ENCODE peak calls at places on chromosomes 1 and 21, in five cellular contexts. One of them, this sample, is unnamed.

GRCh38 chr1:155124503-155125463 is 2.9 kb upstream of the EFNA1 start:
- DNase-seq in heart left ventricle: no peak
- DNase-seq in neuronal stem cell: no peak
- DNase-seq in lower lobe of right lung: peak; percentile 53
- DNase-seq in mammary epithelial cell: peak; percentile 85
- DNase-seq in this sample: no peak

GRCh38 chr1:75130312-75130677 is 3.9 kb upstream of the LHX8 start:
- DNase-seq in neuronal stem cell: peak; percentile 40
- DNase-seq in lower lobe of right lung: no peak
- DNase-seq in heart left ventricle: no peak
- DNase-seq in mammary epithelial cell: no peak
- DNase-seq in this sample: no peak

GRCh38 chr1:72892461-72892860 is 610.1 kb upstream of the NEGR1 start:
- DNase-seq in lower lobe of right lung: no peak
- DNase-seq in neuronal stem cell: no peak
- DNase-seq in mammary epithelial cell: peak; percentile 63
- DNase-seq in heart left ventricle: no peak
- DNase-seq in this sample: no peak

GRCh38 chr1:233908092-233908491 is 3.6 kb downstream of the SLC35F3 start:
- DNase-seq in lower lobe of right lung: no peak
- DNase-seq in mammary epithelial cell: no peak
- DNase-seq in neuronal stem cell: no peak
- DNase-seq in heart left ventricle: no peak
- DNase-seq in this sample: no peak

GRCh38 chr1:221099747-221100146 is 220.5 kb downstream of the HLX start:
- DNase-seq in heart left ventricle: no peak
- DNase-seq in mammary epithelial cell: no peak
- DNase-seq in lower lobe of right lung: no peak
- DNase-seq in neuronal stem cell: no peak
- DNase-seq in this sample: no peak

GRCh38 chr1:35660581-35661473 is 19.5 kb upstream of the PSMB2 start:
- DNase-seq in lower lobe of right lung: no peak
- DNase-seq in mammary epithelial cell: no peak
- DNase-seq in neuronal stem cell: peak; percentile 78
- DNase-seq in heart left ventricle: no peak
- DNase-seq in this sample: no peak

GRCh38 chr1:158176399-158176798 is 4.3 kb upstream of the CD1D start:
- DNase-seq in heart left ventricle: no peak
- DNase-seq in neuronal stem cell: no peak
- DNase-seq in mammary epithelial cell: no peak
- DNase-seq in lower lobe of right lung: no peak
- DNase-seq in this sample: no peak

GRCh38 chr1:18868801-18869424 is 9.5 kb upstream of the TAS1R2 start:
- DNase-seq in heart left ventricle: no peak
- DNase-seq in mammary epithelial cell: no peak
- DNase-seq in lower lobe of right lung: no peak
- DNase-seq in neuronal stem cell: no peak
- DNase-seq in this sample: no peak

GRCh38 chr1:159100589-159100988 is 24.0 kb upstream of the AIM2 start:
- DNase-seq in mammary epithelial cell: no peak
- DNase-seq in lower lobe of right lung: no peak
- DNase-seq in heart left ventricle: no peak
- DNase-seq in neuronal stem cell: no peak
- DNase-seq in this sample: no peak

GRCh38 chr1:15345711-15346355 is 63.9 kb upstream of the EFHD2 start:
- DNase-seq in heart left ventricle: peak; percentile 49
- DNase-seq in mammary epithelial cell: no peak
- DNase-seq in lower lobe of right lung: peak; percentile 86
- DNase-seq in neuronal stem cell: no peak
- DNase-seq in this sample: peak; percentile 71

GRCh38 chr1:93591291-93591832 is 90.3 kb downstream of the BCAR3 start:
- DNase-seq in mammary epithelial cell: no peak
- DNase-seq in heart left ventricle: no peak
- DNase-seq in neuronal stem cell: no peak
- DNase-seq in lower lobe of right lung: no peak
- DNase-seq in this sample: no peak

GRCh38 chr1:3917761-3918160 is 17.7 kb upstream of the C1orf174 start:
- DNase-seq in mammary epithelial cell: no peak
- DNase-seq in heart left ventricle: peak; percentile 9
- DNase-seq in neuronal stem cell: no peak
- DNase-seq in lower lobe of right lung: peak; percentile 24
- DNase-seq in this sample: no peak

GRCh38 chr1:247113733-247114271 is 9.6 kb upstream of the ZNF669 start:
- DNase-seq in mammary epithelial cell: no peak
- DNase-seq in neuronal stem cell: no peak
- DNase-seq in lower lobe of right lung: no peak
- DNase-seq in heart left ventricle: no peak
- DNase-seq in this sample: no peak

GRCh38 chr1:224859651-224860050 is 69.8 kb upstream of the DNAH14 start:
- DNase-seq in heart left ventricle: no peak
- DNase-seq in neuronal stem cell: no peak
- DNase-seq in lower lobe of right lung: no peak
- DNase-seq in mammary epithelial cell: peak; percentile 33
- DNase-seq in this sample: no peak

GRCh38 chr1:45960930-45961715 is 157.7 kb downstream of the MAST2 start:
- DNase-seq in neuronal stem cell: no peak
- DNase-seq in heart left ventricle: no peak
- DNase-seq in lower lobe of right lung: no peak
- DNase-seq in mammary epithelial cell: no peak
- DNase-seq in this sample: no peak

GRCh38 chr1:43376723-43377235 is 9.0 kb upstream of the ELOVL1 start:
- DNase-seq in lower lobe of right lung: no peak
- DNase-seq in mammary epithelial cell: no peak
- DNase-seq in heart left ventricle: no peak
- DNase-seq in neuronal stem cell: no peak
- DNase-seq in this sample: no peak

GRCh38 chr1:152811050-152811449 is 721 bp upstream of the LCE1B start:
- DNase-seq in neuronal stem cell: no peak
- DNase-seq in heart left ventricle: no peak
- DNase-seq in lower lobe of right lung: no peak
- DNase-seq in mammary epithelial cell: peak; percentile 79
- DNase-seq in this sample: no peak

GRCh38 chr1:24501371-24502167 is 1.1 kb upstream of the RCAN3 start:
- DNase-seq in lower lobe of right lung: peak; percentile 55
- DNase-seq in neuronal stem cell: no peak
- DNase-seq in heart left ventricle: no peak
- DNase-seq in mammary epithelial cell: peak; percentile 33
- DNase-seq in this sample: no peak

GRCh38 chr1:64898107-64898861 is 68.1 kb downstream of the JAK1 start:
- DNase-seq in heart left ventricle: peak; percentile 93
- DNase-seq in neuronal stem cell: no peak
- DNase-seq in lower lobe of right lung: peak; percentile 69
- DNase-seq in mammary epithelial cell: peak; percentile 91
- DNase-seq in this sample: no peak

GRCh38 chr1:170836146-170836545 is 99.2 kb upstream of the MROH9 start:
- DNase-seq in neuronal stem cell: no peak
- DNase-seq in mammary epithelial cell: no peak
- DNase-seq in heart left ventricle: no peak
- DNase-seq in lower lobe of right lung: no peak
- DNase-seq in this sample: no peak

GRCh38 chr1:212098340-212098739 is 62.8 kb downstream of the DTL start:
- DNase-seq in heart left ventricle: no peak
- DNase-seq in neuronal stem cell: no peak
- DNase-seq in lower lobe of right lung: no peak
- DNase-seq in mammary epithelial cell: no peak
- DNase-seq in this sample: no peak

GRCh38 chr1:152957561-152957960 is 10.6 kb downstream of the SPRR5 start:
- DNase-seq in heart left ventricle: no peak
- DNase-seq in mammary epithelial cell: no peak
- DNase-seq in neuronal stem cell: no peak
- DNase-seq in lower lobe of right lung: no peak
- DNase-seq in this sample: no peak

GRCh38 chr1:178536844-178537371 is 24.0 kb downstream of the TEX35 start:
- DNase-seq in neuronal stem cell: no peak
- DNase-seq in heart left ventricle: peak; percentile 87
- DNase-seq in lower lobe of right lung: no peak
- DNase-seq in mammary epithelial cell: peak; percentile 72
- DNase-seq in this sample: no peak

GRCh38 chr1:66563094-66563800 is 29.3 kb downstream of the SGIP1 start:
- DNase-seq in heart left ventricle: no peak
- DNase-seq in neuronal stem cell: no peak
- DNase-seq in mammary epithelial cell: peak; percentile 30
- DNase-seq in lower lobe of right lung: no peak
- DNase-seq in this sample: no peak

GRCh38 chr1:57966751-57967406 is 543.0 kb upstream of the DAB1 start:
- DNase-seq in mammary epithelial cell: peak; percentile 58
- DNase-seq in neuronal stem cell: peak; percentile 15
- DNase-seq in heart left ventricle: no peak
- DNase-seq in lower lobe of right lung: no peak
- DNase-seq in this sample: no peak

GRCh38 chr1:112904831-112905227 is 51.2 kb downstream of the SLC16A1 start:
- DNase-seq in lower lobe of right lung: peak; percentile 73
- DNase-seq in neuronal stem cell: no peak
- DNase-seq in mammary epithelial cell: peak; percentile 61
- DNase-seq in heart left ventricle: no peak
- DNase-seq in this sample: no peak

GRCh38 chr21:43684424-43684823 is 25.1 kb downstream of the RRP1B start:
- DNase-seq in neuronal stem cell: no peak
- DNase-seq in mammary epithelial cell: no peak
- DNase-seq in lower lobe of right lung: no peak
- DNase-seq in heart left ventricle: no peak
- DNase-seq in this sample: no peak

GRCh38 chr1:69082312-69082711 is 485.4 kb upstream of the LRRC7 start:
- DNase-seq in mammary epithelial cell: no peak
- DNase-seq in lower lobe of right lung: no peak
- DNase-seq in heart left ventricle: no peak
- DNase-seq in neuronal stem cell: no peak
- DNase-seq in this sample: no peak

GRCh38 chr1:24648919-24649318 is 5.8 kb downstream of the SRRM1 start:
- DNase-seq in mammary epithelial cell: no peak
- DNase-seq in lower lobe of right lung: no peak
- DNase-seq in neuronal stem cell: no peak
- DNase-seq in heart left ventricle: no peak
- DNase-seq in this sample: no peak

GRCh38 chr1:30903343-30904034 is 5.1 kb downstream of the SDC3 start:
- DNase-seq in mammary epithelial cell: no peak
- DNase-seq in heart left ventricle: no peak
- DNase-seq in lower lobe of right lung: peak; percentile 9
- DNase-seq in neuronal stem cell: no peak
- DNase-seq in this sample: no peak

GRCh38 chr1:204587621-204588020 is 71.4 kb downstream of the MDM4 start:
- DNase-seq in neuronal stem cell: no peak
- DNase-seq in lower lobe of right lung: no peak
- DNase-seq in mammary epithelial cell: no peak
- DNase-seq in heart left ventricle: no peak
- DNase-seq in this sample: no peak

GRCh38 chr1:151635479-151636072 is 23.7 kb downstream of the SNX27 start:
- DNase-seq in lower lobe of right lung: no peak
- DNase-seq in mammary epithelial cell: no peak
- DNase-seq in neuronal stem cell: no peak
- DNase-seq in heart left ventricle: no peak
- DNase-seq in this sample: no peak

GRCh38 chr1:41399148-41399795 is 38.0 kb downstream of the FOXO6 start:
- DNase-seq in mammary epithelial cell: no peak
- DNase-seq in heart left ventricle: peak; percentile 56
- DNase-seq in neuronal stem cell: no peak
- DNase-seq in lower lobe of right lung: no peak
- DNase-seq in this sample: no peak

GRCh38 chr21:40602105-40602504 is 244.9 kb downstream of the DSCAM start:
- DNase-seq in mammary epithelial cell: no peak
- DNase-seq in heart left ventricle: no peak
- DNase-seq in neuronal stem cell: no peak
- DNase-seq in lower lobe of right lung: no peak
- DNase-seq in this sample: no peak
- H3K9me3 ChIP-seq in mammary epithelial cell: no peaks in the 10 kb centered on the region
- H3K9me3 ChIP-seq in heart left ventricle: no peaks in the 10 kb centered on the region
- H3K9me3 ChIP-seq in neuronal stem cell: peaks cover 6% of the 10 kb centered on the region
- H3K9me3 ChIP-seq in lower lobe of right lung: no peaks in the 10 kb centered on the region
- H3K9me3 ChIP-seq in this sample: no peaks in the 10 kb centered on the region

GRCh38 chr1:232179896-232180760 is 449.8 kb downstream of the SIPA1L2 start:
- DNase-seq in heart left ventricle: no peak
- DNase-seq in mammary epithelial cell: no peak
- DNase-seq in lower lobe of right lung: no peak
- DNase-seq in neuronal stem cell: no peak
- DNase-seq in this sample: no peak
- H3K27ac ChIP-seq in heart left ventricle: no peak overlapping the region
- H3K27ac ChIP-seq in mammary epithelial cell: no peak overlapping the region
- H3K27ac ChIP-seq in lower lobe of right lung: no peak overlapping the region
- H3K27ac ChIP-seq in neuronal stem cell: no peak overlapping the region
- H3K27ac ChIP-seq in this sample: no peak overlapping the region

GRCh38 chr1:111441573-111442192 is 7.4 kb downstream of the WDR77 start:
- DNase-seq in lower lobe of right lung: no peak
- DNase-seq in mammary epithelial cell: no peak
- DNase-seq in neuronal stem cell: peak; percentile 15
- DNase-seq in heart left ventricle: no peak
- DNase-seq in this sample: peak; percentile 17
- H3K9me3 ChIP-seq in lower lobe of right lung: no peaks in the 10 kb centered on the region
- H3K9me3 ChIP-seq in mammary epithelial cell: no peaks in the 10 kb centered on the region
- H3K9me3 ChIP-seq in neuronal stem cell: no peaks in the 10 kb centered on the region
- H3K9me3 ChIP-seq in heart left ventricle: no peaks in the 10 kb centered on the region
- H3K9me3 ChIP-seq in this sample: no peaks in the 10 kb centered on the region

GRCh38 chr1:210594605-210595004 is 265.9 kb downstream of the HHAT start:
- DNase-seq in heart left ventricle: no peak
- DNase-seq in neuronal stem cell: no peak
- DNase-seq in lower lobe of right lung: no peak
- DNase-seq in mammary epithelial cell: no peak
- DNase-seq in this sample: no peak

GRCh38 chr1:210596641-210597040 is 267.9 kb downstream of the HHAT start:
- DNase-seq in neuronal stem cell: no peak
- DNase-seq in mammary epithelial cell: no peak
- DNase-seq in heart left ventricle: no peak
- DNase-seq in lower lobe of right lung: no peak
- DNase-seq in this sample: no peak

GRCh38 chr1:210597555-210598134 is 268.9 kb downstream of the HHAT start:
- DNase-seq in heart left ventricle: no peak
- DNase-seq in neuronal stem cell: no peak
- DNase-seq in lower lobe of right lung: no peak
- DNase-seq in mammary epithelial cell: peak; percentile 88
- DNase-seq in this sample: no peak

GRCh38 chr1:210600421-210601195 is 271.9 kb downstream of the HHAT start:
- DNase-seq in mammary epithelial cell: no peak
- DNase-seq in heart left ventricle: no peak
- DNase-seq in lower lobe of right lung: no peak
- DNase-seq in neuronal stem cell: no peak
- DNase-seq in this sample: no peak

DNA sequence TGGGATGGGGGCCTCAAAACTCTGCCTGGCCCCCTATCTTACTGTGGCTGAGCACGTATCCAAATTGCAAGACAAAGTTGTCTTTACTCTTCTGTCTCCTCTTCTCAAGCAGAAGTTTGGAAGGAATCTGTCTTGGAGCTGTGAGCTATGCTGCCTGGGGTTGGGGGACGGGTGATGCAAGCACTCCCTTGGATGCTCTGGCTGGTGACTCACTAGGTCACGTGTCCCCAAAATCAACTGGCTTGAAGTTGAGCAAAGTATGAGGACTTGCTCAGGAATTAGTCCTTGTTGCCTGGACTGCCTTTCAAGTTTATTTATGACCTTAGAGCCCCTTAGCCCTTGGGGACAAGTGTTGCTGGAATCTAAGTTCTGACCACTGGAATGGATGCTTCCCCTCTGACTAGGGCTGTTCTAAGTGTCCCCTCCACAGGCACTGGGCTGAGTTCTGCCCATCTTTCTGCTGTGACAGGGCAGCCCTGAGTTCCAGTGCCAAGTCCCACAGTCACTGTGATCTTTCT is 269.5 kb downstream of the HHAT start:
- DNase-seq in heart left ventricle: peak; percentile 61
- DNase-seq in lower lobe of right lung: peak; percentile 54
- DNase-seq in neuronal stem cell: no peak
- DNase-seq in mammary epithelial cell: peak; percentile 72
- DNase-seq in this sample: no peak
- H3K27ac ChIP-seq in heart left ventricle: no peak overlapping the region
- H3K27ac ChIP-seq in lower lobe of right lung: peak overlapping the region; percentile 65
- H3K27ac ChIP-seq in neuronal stem cell: no peak overlapping the region
- H3K27ac ChIP-seq in mammary epithelial cell: peak overlapping the region; percentile 23
- H3K27ac ChIP-seq in this sample: no peak overlapping the region

GRCh38 chr1:27015260-27015659 is 2.6 kb upstream of the TENT5B start:
- DNase-seq in neuronal stem cell: no peak
- DNase-seq in heart left ventricle: no peak
- DNase-seq in lower lobe of right lung: no peak
- DNase-seq in mammary epithelial cell: no peak
- DNase-seq in this sample: no peak
- H3K9me3 ChIP-seq in neuronal stem cell: no peaks in the 10 kb centered on the region
- H3K9me3 ChIP-seq in heart left ventricle: no peaks in the 10 kb centered on the region
- H3K9me3 ChIP-seq in lower lobe of right lung: no peaks in the 10 kb centered on the region
- H3K9me3 ChIP-seq in mammary epithelial cell: no peaks in the 10 kb centered on the region
- H3K9me3 ChIP-seq in this sample: no peaks in the 10 kb centered on the region